ENCODE peak calls at places on chromosomes 7 and 10, in six cellular contexts. T, L, D, J, G and F are unnamed samples.

GRCh38 chr7:16609842-16610450 is 35.6 kb downstream of the ANKMY2 start:
- DNase-seq in T (no peak), L (no peak), D (no peak), J (no peak), G (no peak), F (no peak)

GRCh38 chr7:27708485-27708884 is 31.5 kb upstream of the TAX1BP1 start:
- DNase-seq in T (no peak), L (no peak), D (no peak), J (no peak), G (no peak), F (no peak)

GRCh38 chr10:69847883-69848282 is 46.2 kb downstream of the COL13A1 start:
- DNase-seq in T (no peak), L (peak), D (no peak), J (no peak), G (peak), F (no peak)

GRCh38 chr10:80158126-80158525 is 25.6 kb downstream of the PLAC9 start:
- DNase-seq in T (no peak), L (no peak), D (no peak), J (no peak), G (no peak), F (no peak)

GRCh38 chr10:110995301-110995700 is 75.9 kb downstream of the SHOC2 start:
- DNase-seq in T (no peak), L (no peak), D (no peak), J (no peak), G (no peak), F (no peak)

GRCh38 chr7:112160130-112160770 is 45.9 kb downstream of the DOCK4 start:
- DNase-seq in T (no peak), L (peak), D (no peak), J (no peak), G (peak), F (no peak)

GRCh38 chr10:58457761-58458616 is 54.7 kb upstream of the BICC1 start:
- DNase-seq in T (no peak), L (peak), D (no peak), J (no peak), G (peak), F (no peak)

GRCh38 chr7:158821173-158822021 is 7.9 kb downstream of the ESYT2 start:
- DNase-seq in T (no peak), L (peak), D (no peak), J (peak), G (peak), F (no peak)

GRCh38 chr10:21526952-21527633 is 1.6 kb upstream of the SKIDA1 start:
- DNase-seq in T (peak), L (peak), D (no peak), J (peak), G (peak), F (no peak)

GRCh38 chr7:83588602-83589240 is 60.2 kb downstream of the SEMA3E start:
- DNase-seq in T (no peak), L (no peak), D (no peak), J (no peak), G (no peak), F (no peak)

GRCh38 chr10:102313221-102313896 is 68.0 kb downstream of the GBF1 start:
- DNase-seq in T (no peak), L (no peak), D (no peak), J (no peak), G (peak), F (no peak)

GRCh38 chr7:98265841-98266271 is 13.8 kb upstream of the TECPR1 start:
- DNase-seq in T (no peak), L (peak), D (no peak), J (peak), G (peak), F (no peak)

GRCh38 chr7:47303695-47304453 is 278.0 kb downstream of the TNS3 start:
- DNase-seq in T (no peak), L (no peak), D (no peak), J (peak), G (no peak), F (no peak)

GRCh38 chr7:6160191-6160623 is 112.2 kb downstream of the CYTH3 start:
- DNase-seq in T (peak), L (peak), D (no peak), J (peak), G (peak), F (peak)

GRCh38 chr10:97454330-97455036 is 8.5 kb downstream of the ZDHHC16 start:
- DNase-seq in T (no peak), L (peak), D (no peak), J (no peak), G (peak), F (no peak)
- H3K14ac ChIP-seq in T (no peak), L (no peak), D (no peak), J (no peak), G (no peak), F (no peak)

GRCh38 chr10:17228081-17229015 is at the start of gene VIM:
- DNase-seq in T (peak), L (peak), D (peak), J (peak), G (peak), F (peak)

GRCh38 chr10:17227367-17228080 is 517 bp upstream of the VIM start:
- DNase-seq in T (no peak), L (peak), D (no peak), J (no peak), G (peak), F (no peak)

GRCh38 chr10:17229967-17230682 is 2.1 kb downstream of the VIM start:
- DNase-seq in T (peak), L (peak), D (peak), J (no peak), G (peak), F (peak)

GRCh38 chr10:17229016-17229716 is 1.1 kb downstream of the VIM start:
- DNase-seq in T (peak), L (peak), D (no peak), J (no peak), G (peak), F (peak)

GRCh38 chr10:17229717-17229966 is 1.6 kb downstream of the VIM start:
- DNase-seq in T (peak), L (no peak), D (no peak), J (no peak), G (no peak), F (peak)
- H3K18ac ChIP-seq in T (no peak), L (peak), D (peak), J (peak), G (peak), F (peak)

GRCh38 chr10:7689591-7689990 is 13.5 kb upstream of the ITIH2 start:
- DNase-seq in T (no peak), L (no peak), D (no peak), J (no peak), G (no peak), F (no peak)

GRCh38 chr10:7686351-7687171 is 16.6 kb upstream of the ITIH2 start:
- DNase-seq in T (no peak), L (no peak), D (no peak), J (peak), G (no peak), F (no peak)

GRCh38 chr10:7687228-7687907 is 15.7 kb upstream of the ITIH2 start:
- DNase-seq in T (peak), L (peak), D (peak), J (peak), G (peak), F (peak)
- H3K9ac ChIP-seq in T (no peak), L (no peak), D (no peak), J (no peak), G (peak), F (no peak)

GRCh38 chr7:67608806-67609205 is 612.2 kb downstream of the TYW1 start:
- DNase-seq in T (no peak), L (no peak), D (no peak), J (no peak), G (no peak), F (no peak)
- H3K14ac ChIP-seq in T (no peak), L (no peak), D (no peak), J (no peak), G (no peak), F (no peak)

GRCh38 chr10:37976880-37977203 is 395 bp upstream of the ZNF25 start:
- DNase-seq in T (no peak), L (no peak), D (no peak), J (no peak), G (no peak), F (no peak)

GRCh38 chr10:37972396-37972795 is 4.1 kb downstream of the ZNF25 start:
- DNase-seq in T (no peak), L (no peak), D (no peak), J (no peak), G (no peak), F (no peak)

GRCh38 chr10:37975407-37975991 is 948 bp downstream of the ZNF25 start:
- DNase-seq in T (no peak), L (peak), D (no peak), J (no peak), G (peak), F (no peak)

DNA sequence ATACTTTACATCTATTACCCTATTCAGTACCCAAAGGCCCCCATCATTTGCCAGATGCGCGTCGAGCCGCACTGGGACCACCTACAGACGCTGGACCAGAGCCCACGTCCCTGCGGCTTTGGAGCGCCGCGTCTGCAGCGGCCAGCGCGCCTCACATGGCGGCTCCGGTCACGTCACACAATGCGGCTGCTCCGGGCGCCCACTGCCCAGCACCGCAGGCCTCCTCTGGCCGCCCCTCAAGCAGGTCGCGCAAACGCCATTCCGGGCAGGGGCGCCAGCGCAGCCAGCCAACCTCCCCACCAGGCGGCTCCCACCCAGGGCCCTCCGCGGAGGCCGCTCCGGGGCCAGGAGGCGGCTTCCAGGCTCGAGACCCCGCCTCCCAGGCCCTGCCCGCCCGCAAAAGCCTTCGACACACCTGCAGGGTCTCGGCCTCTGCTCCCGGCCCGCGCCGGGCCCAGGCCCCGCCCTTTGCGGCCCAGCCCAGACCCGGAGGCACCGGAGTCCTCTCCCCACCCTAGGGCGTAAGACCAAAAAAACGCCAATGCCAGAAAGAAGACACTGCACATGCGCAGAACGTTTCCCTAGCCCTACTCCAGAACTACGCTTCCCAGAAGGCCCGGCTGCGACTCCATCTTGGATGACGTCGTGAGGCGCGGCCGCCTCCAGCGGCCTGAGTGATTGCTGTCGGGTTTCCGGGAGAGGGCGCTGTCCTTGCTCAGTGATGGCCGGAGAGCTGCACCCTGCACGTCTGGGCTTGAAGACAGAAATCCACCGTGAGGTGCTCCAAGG is at the start of gene ZNF25:
- DNase-seq in T (peak), L (peak), D (peak), J (peak), G (peak), F (peak)
- H3K18ac ChIP-seq in T (peak), L (peak), D (peak), J (peak), G (peak), F (peak)